ENCODE peak calls at places on chromosomes 4 and X, in ten cellular contexts. S, D, K, I, H, X, G, A, T and Q are unnamed samples.

GRCh38 chr4:183163135-183163534 is 64.1 kb downstream of the WWC2 start:
- DNase-seq in S (no peak), D (no peak), K (no peak), I (no peak), H (no peak), X (no peak), G (no peak), A (no peak), T (no peak), Q (peak; percentile 6)

GRCh38 chr4:142523111-142523510 is 323.0 kb downstream of the INPP4B start:
- DNase-seq in S (no peak), D (no peak), K (no peak), I (no peak), H (no peak), X (no peak), G (no peak), A (no peak), T (no peak), Q (no peak)

GRCh38 chr4:113559947-113560346 is 201.6 kb downstream of the CAMK2D start:
- DNase-seq in S (no peak), D (no peak), K (no peak), I (no peak), H (no peak), X (no peak), G (no peak), A (no peak), T (no peak), Q (no peak)

GRCh38 chrX:29435396-29435795 is 780.0 kb upstream of the MAGEB2 start:
- DNase-seq in S (no peak), D (no peak), K (no peak), I (no peak), H (no peak), X (no peak), G (no peak), A (no peak), T (no peak), Q (no peak)

GRCh38 chrX:101759000-101759399 is 99.3 kb upstream of the ARMCX2 start:
- DNase-seq in S (no peak), D (peak; percentile 23), K (peak; percentile 46), I (no peak), H (no peak), X (peak; percentile 8), G (no peak), A (no peak), T (peak; percentile 12), Q (peak; percentile 31)

GRCh38 chr4:26613242-26613641 is 29.4 kb downstream of the TBC1D19 start:
- DNase-seq in S (no peak), D (no peak), K (no peak), I (no peak), H (no peak), X (no peak), G (no peak), A (no peak), T (no peak), Q (no peak)

GRCh38 chr4:8435656-8436121 is 4.8 kb downstream of the ACOX3 start:
- DNase-seq in S (no peak), D (no peak), K (no peak), I (peak; percentile 62), H (no peak), X (no peak), G (no peak), A (no peak), T (no peak), Q (no peak)

GRCh38 chrX:46029777-46030176 is 515.4 kb downstream of the ZNF674 start:
- DNase-seq in S (no peak), D (no peak), K (no peak), I (no peak), H (no peak), X (no peak), G (no peak), A (no peak), T (no peak), Q (no peak)

GRCh38 chr4:183905081-183905592 is at the start of gene STOX2:
- DNase-seq in S (no peak), D (peak; percentile 88), K (peak; percentile 4), I (no peak), H (peak; percentile 89), X (no peak), G (peak; percentile 91), A (peak; percentile 64), T (peak; percentile 79), Q (peak; percentile 84)

GRCh38 chr4:66741081-66741480 is 804.2 kb downstream of the CENPC start:
- DNase-seq in S (no peak), D (no peak), K (peak; percentile 66), I (no peak), H (no peak), X (no peak), G (no peak), A (no peak), T (no peak), Q (no peak)

DNA sequence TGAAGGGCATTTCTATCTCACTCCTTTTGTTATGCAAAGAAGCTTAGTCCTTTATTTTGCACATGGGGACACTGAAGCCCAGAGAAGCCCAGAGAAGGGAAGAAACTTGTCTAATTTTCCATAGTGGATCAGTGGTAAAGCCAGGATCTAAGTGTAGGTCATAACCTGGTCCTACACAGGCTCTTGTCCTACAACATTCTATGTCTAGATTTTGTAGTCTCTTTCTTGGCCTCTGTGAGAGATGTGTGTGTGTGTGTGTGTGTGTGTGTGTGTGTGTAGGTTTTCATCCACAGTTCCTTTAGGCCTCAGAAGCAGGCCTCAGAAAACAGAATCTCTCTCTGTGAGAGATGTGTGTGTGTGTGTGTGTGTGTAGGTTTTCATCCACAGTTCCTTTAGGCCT is 38.3 kb downstream of the VSIG4 start:
- DNase-seq in S (no peak), D (no peak), K (no peak), I (no peak), H (no peak), X (no peak), G (no peak), A (no peak), T (no peak), Q (no peak)
- TF ChIP-seq CTCF in S (no peak), D (no peak), K (no peak), I (no peak), H (no peak), X (no peak), G (no peak), A (no peak), T (no peak), Q (no peak)

GRCh38 chrX:13750204-13750603 is 15.7 kb downstream of the OFD1 start:
- DNase-seq in S (no peak), D (no peak), K (peak; percentile 77), I (no peak), H (no peak), X (no peak), G (no peak), A (no peak), T (no peak), Q (no peak)
- TF ChIP-seq CTCF in S (no peak), D (peak; percentile 18), K (peak; percentile 62), I (peak; percentile 70), H (no peak), X (peak; percentile 62), G (no peak), A (peak; percentile 63), T (peak; percentile 67), Q (peak; percentile 41)

DNA sequence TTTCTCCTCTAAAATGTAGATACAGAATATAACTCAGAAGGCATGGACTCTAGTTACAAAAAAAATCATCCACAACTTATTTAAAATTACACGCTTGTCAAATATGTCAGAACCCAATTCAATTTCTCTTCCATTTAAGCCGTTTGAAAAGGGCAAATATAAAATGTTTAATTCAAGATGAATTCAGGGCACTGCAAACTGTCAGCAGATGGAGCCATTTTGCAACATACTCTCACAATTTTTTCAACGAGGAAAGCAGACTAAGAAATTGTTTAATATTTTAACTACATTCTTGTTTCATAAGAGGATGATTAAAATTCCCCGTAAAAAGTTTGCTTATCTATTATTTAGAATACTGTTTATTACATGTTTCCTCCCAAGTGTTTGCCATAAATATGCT is 321.3 kb upstream of the CPXCR1 start:
- DNase-seq in S (no peak), D (no peak), K (peak; percentile 31), I (no peak), H (no peak), X (no peak), G (no peak), A (no peak), T (no peak), Q (no peak)
- TF ChIP-seq CTCF in S (no peak), D (no peak), K (peak; percentile 34), I (no peak), H (no peak), X (no peak), G (no peak), A (peak; percentile 46), T (peak; percentile 65), Q (peak; percentile 23)

DNA sequence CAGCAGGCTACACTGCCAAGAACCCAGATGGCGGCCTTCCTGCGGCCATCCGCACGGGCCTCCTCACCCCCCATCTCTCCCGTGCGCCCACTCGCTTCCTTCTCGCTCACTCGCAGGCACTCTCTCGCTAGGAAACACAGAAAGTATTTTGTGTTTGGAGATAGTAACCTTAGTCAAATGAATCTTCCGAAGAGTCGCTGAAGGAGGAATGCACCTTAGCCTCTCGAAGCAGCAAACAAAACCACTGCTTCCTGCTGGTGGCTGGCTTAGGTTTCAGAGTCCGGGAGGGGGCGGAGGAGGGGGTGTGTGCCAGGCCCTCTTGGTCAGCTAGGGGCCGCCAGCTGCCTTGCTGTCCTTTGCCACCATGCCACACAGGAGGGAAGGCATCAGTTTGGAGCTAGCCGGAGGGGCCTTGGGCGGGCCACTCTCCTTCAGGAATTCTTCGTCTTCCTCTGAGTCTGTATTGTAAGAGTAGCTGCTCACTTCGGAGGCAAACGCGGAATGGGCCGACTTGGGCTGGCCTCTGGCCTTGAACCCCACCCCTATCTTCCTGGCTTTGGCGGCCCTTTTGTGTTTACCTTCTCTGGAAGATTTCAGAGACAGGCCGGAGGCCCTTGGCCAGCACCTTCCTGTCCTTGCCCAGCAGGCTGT is 73.2 kb upstream of the UCP1 start:
- DNase-seq in S (no peak), D (no peak), K (no peak), I (no peak), H (no peak), X (no peak), G (no peak), A (no peak), T (no peak), Q (no peak)
- TF ChIP-seq CTCF in S (no peak), D (no peak), K (no peak), I (no peak), H (no peak), X (no peak), G (no peak), A (no peak), T (no peak), Q (no peak)

GRCh38 chr4:62531731-62532130 is 1331.6 kb downstream of the ADGRL3 start:
- DNase-seq in S (no peak), D (no peak), K (no peak), I (no peak), H (no peak), X (no peak), G (no peak), A (no peak), T (no peak), Q (no peak)

GRCh38 chr4:62526671-62527070 is 1326.5 kb downstream of the ADGRL3 start:
- DNase-seq in S (no peak), D (no peak), K (no peak), I (no peak), H (no peak), X (no peak), G (no peak), A (no peak), T (no peak), Q (no peak)

GRCh38 chr4:62531250-62531649 is 1331.1 kb downstream of the ADGRL3 start:
- DNase-seq in S (no peak), D (no peak), K (no peak), I (no peak), H (no peak), X (no peak), G (no peak), A (no peak), T (no peak), Q (no peak)

GRCh38 chr4:62533573-62533972 is 1333.4 kb downstream of the ADGRL3 start:
- DNase-seq in S (no peak), D (no peak), K (no peak), I (no peak), H (no peak), X (no peak), G (no peak), A (no peak), T (no peak), Q (no peak)

GRCh38 chr4:62528874-62529273 is 1328.7 kb downstream of the ADGRL3 start:
- DNase-seq in S (no peak), D (no peak), K (no peak), I (no peak), H (no peak), X (no peak), G (no peak), A (no peak), T (no peak), Q (no peak)
- TF ChIP-seq CTCF in S (no peak), D (no peak), K (no peak), I (no peak), H (no peak), X (no peak), G (no peak), A (peak; percentile 8), T (no peak), Q (no peak)